ENCODE peak calls at places on chromosome 16, in six cellular contexts. D, E, U, Y, N and T are unnamed samples.

GRCh38 chr16:2275476-2276450 is 7.8 kb upstream of the RNPS1 start:
- DNase-seq in E (no peak), U (no peak), N (no peak), Y (no peak), D (no peak), T (no peak)

GRCh38 chr16:2190659-2191445 is 5.6 kb downstream of the CASKIN1 start:
- DNase-seq in U (no peak), E (no peak), D (no peak), Y (no peak), N (no peak), T (no peak)

GRCh38 chr16:68732068-68732680 is 4.9 kb upstream of the CDH1 start:
- DNase-seq in E (peak; percentile 84), D (peak; percentile 48), N (no peak), Y (no peak), U (peak; percentile 74), T (no peak)

GRCh38 chr16:88769617-88770458 is 15.2 kb downstream of the PIEZO1 start:
- DNase-seq in E (peak; percentile 82), U (peak; percentile 86), D (peak; percentile 84), N (peak; percentile 94), Y (no peak), T (no peak)

GRCh38 chr16:57823836-57824235 is 21.5 kb upstream of the KIFC3 start:
- DNase-seq in N (no peak), E (no peak), U (no peak), Y (no peak), D (no peak), T (no peak)

GRCh38 chr16:85372627-85373372 is 240.3 kb upstream of the GSE1 start:
- DNase-seq in N (peak; percentile 94), Y (no peak), U (peak; percentile 67), D (no peak), E (no peak), T (no peak)

GRCh38 chr16:57358527-57359095 is at the start of gene CCL22:
- DNase-seq in N (peak; percentile 72), Y (peak; percentile 45), U (no peak), E (no peak), D (no peak), T (no peak)

GRCh38 chr16:29737713-29738112 is 8.1 kb downstream of the C16orf54 start:
- DNase-seq in D (no peak), U (no peak), E (no peak), Y (no peak), N (no peak), T (no peak)

GRCh38 chr16:78984887-78985464 is 615.6 kb downstream of the MAF start:
- DNase-seq in E (no peak), D (peak; percentile 51), N (no peak), Y (no peak), U (peak; percentile 53), T (no peak)

GRCh38 chr16:62068747-62069146 is 32.5 kb upstream of the CDH8 start:
- DNase-seq in U (no peak), E (no peak), Y (no peak), D (no peak), N (peak; percentile 32), T (no peak)

GRCh38 chr16:53780051-53780450 is 76.1 kb downstream of the FTO start:
- DNase-seq in D (no peak), U (no peak), Y (no peak), N (no peak), E (no peak), T (no peak)

GRCh38 chr16:84925092-84925772 is 86.1 kb downstream of the ZDHHC7 start:
- DNase-seq in U (peak; percentile 48), N (peak; percentile 76), D (peak; percentile 60), Y (no peak), E (peak; percentile 75), T (no peak)

GRCh38 chr16:1713933-1714332 is 7.9 kb downstream of the MAPK8IP3 start:
- DNase-seq in U (no peak), D (no peak), Y (peak; percentile 39), E (no peak), N (no peak), T (peak; percentile 17)

GRCh38 chr16:52569701-52570100 is 22.8 kb upstream of the TOX3 start:
- DNase-seq in D (no peak), Y (no peak), U (no peak), E (no peak), N (no peak), T (no peak)

GRCh38 chr16:85704011-85704410 is 15.3 kb upstream of the GINS2 start:
- DNase-seq in Y (no peak), D (no peak), U (no peak), N (no peak), E (no peak), T (no peak)

GRCh38 chr16:88764913-88765349 is 20.1 kb downstream of the PIEZO1 start:
- DNase-seq in N (no peak), Y (no peak), D (peak; percentile 52), E (peak; percentile 87), U (peak; percentile 83), T (no peak)

GRCh38 chr16:17271687-17272086 is 199.1 kb downstream of the XYLT1 start:
- DNase-seq in E (no peak), N (no peak), D (peak; percentile 36), U (peak; percentile 46), Y (no peak), T (no peak)

GRCh38 chr16:17346774-17347569 is 123.8 kb downstream of the XYLT1 start:
- DNase-seq in U (peak; percentile 36), D (no peak), N (no peak), E (no peak), Y (peak; percentile 48), T (no peak)

GRCh38 chr16:56332464-56333079 is 92.8 kb downstream of the AMFR start:
- DNase-seq in U (peak; percentile 85), Y (no peak), E (no peak), D (peak; percentile 82), N (peak; percentile 42), T (no peak)

GRCh38 chr16:32116080-32116479 is 137.0 kb upstream of the TP53TG3D start:
- DNase-seq in Y (no peak), N (peak; percentile 21), U (peak; percentile 1), D (no peak), E (peak; percentile 23), T (no peak)

GRCh38 chr16:65698943-65699342 is 577.1 kb upstream of the CDH11 start:
- DNase-seq in U (peak; percentile 17), E (no peak), D (peak; percentile 15), N (no peak), Y (no peak), T (no peak)

GRCh38 chr16:23510154-23510914 is at the start of gene GGA2:
- DNase-seq in U (peak; percentile 91), N (peak; percentile 84), D (peak; percentile 90), E (peak; percentile 88), Y (no peak), T (no peak)

GRCh38 chr16:19589771-19590302 is 34.3 kb downstream of the VPS35L start:
- DNase-seq in D (no peak), N (no peak), U (no peak), Y (no peak), E (no peak), T (no peak)

GRCh38 chr16:70725912-70726828 is 40.3 kb upstream of the MTSS2 start:
- DNase-seq in D (peak; percentile 65), Y (no peak), E (no peak), N (no peak), U (peak; percentile 40), T (no peak)

GRCh38 chr16:8855972-8856371 is 12.8 kb downstream of the CARHSP1 start:
- DNase-seq in U (no peak), E (no peak), D (no peak), N (no peak), Y (no peak), T (no peak)

GRCh38 chr16:8853150-8853549 is 15.7 kb downstream of the CARHSP1 start:
- DNase-seq in N (no peak), Y (no peak), U (no peak), D (no peak), E (peak; percentile 20), T (no peak)

GRCh38 chr16:8854298-8854948 is 14.4 kb downstream of the CARHSP1 start:
- DNase-seq in E (peak; percentile 7), D (no peak), U (no peak), Y (no peak), N (no peak), T (no peak)

GRCh38 chr16:8853611-8854010 is 15.2 kb downstream of the CARHSP1 start:
- DNase-seq in Y (no peak), E (no peak), U (no peak), D (no peak), N (no peak), T (no peak)

GRCh38 chr16:8855051-8855786 is 13.6 kb downstream of the CARHSP1 start:
- DNase-seq in U (no peak), E (peak; percentile 36), Y (no peak), D (no peak), N (no peak), T (no peak)
- TF ChIP-seq CTCF in U (peak; percentile 9), E (no peak), Y (peak; percentile 11), D (no peak), N (peak; percentile 20), T (no peak)

DNA sequence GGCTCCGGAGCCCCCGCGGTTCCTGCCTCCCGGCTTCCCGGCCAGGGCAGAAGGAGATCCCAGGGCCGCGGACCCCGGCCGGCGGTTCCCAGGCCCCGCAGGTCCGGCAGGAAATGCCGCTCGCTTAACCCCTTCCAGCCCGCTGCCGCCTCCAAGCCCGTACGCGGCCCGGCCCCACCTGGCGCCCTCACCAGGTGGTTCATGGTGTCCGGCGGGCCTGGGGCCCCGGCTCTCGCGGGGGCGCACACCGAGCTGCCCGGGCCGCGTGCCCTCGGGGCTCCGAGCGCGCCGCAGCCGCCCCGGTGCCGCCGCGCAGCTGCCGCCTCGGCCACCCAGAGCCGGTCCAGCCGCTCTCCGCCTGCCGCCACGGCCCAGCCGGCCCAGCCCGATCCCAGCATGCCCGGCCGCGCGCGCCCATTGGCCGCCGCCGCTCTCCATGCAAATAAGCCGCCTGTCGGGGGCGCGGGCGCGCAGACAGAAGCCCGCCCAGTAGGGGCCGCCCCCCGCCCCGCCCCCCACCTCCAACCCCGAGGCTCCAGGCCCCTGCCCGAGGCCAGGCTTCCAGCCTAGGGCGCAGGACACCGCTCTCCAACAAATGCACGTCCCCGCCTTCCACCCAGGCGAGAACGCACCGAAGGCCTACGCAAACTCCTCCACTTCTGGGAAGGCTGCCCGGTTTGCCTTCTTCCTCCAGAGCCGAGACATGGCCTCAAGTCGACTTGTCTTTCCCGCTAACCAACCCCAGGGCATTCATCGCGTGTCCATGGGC is at the start of gene BCAR1:
- DNase-seq in N (peak; percentile 80), U (peak; percentile 96), Y (no peak), D (peak; percentile 96), E (peak; percentile 93), T (no peak)
- TF ChIP-seq CTCF in N (no peak), U (no peak), Y (no peak), D (no peak), E (peak; percentile 30), T (no peak)

GRCh38 chr16:27169511-27170071 is 33.7 kb upstream of the KDM8 start:
- DNase-seq in Y (peak; percentile 13), U (peak; percentile 34), E (no peak), N (peak; percentile 82), D (no peak), T (no peak)
- TF ChIP-seq CTCF in Y (no peak), U (peak; percentile 33), E (no peak), N (peak; percentile 23), D (peak; percentile 35), T (no peak)

GRCh38 chr16:72789921-72790320 is 258.0 kb downstream of the ZFHX3 start:
- DNase-seq in E (no peak), U (no peak), N (no peak), Y (no peak), D (no peak), T (no peak)
- TF ChIP-seq CTCF in E (no peak), U (no peak), N (no peak), Y (no peak), D (no peak), T (no peak)

GRCh38 chr16:67278773-67279295 is 498 bp upstream of the PLEKHG4 start:
- DNase-seq in E (peak; percentile 68), U (no peak), Y (no peak), D (no peak), N (peak; percentile 63), T (no peak)
- TF ChIP-seq CTCF in E (no peak), U (peak; percentile 21), Y (peak; percentile 41), D (peak; percentile 28), N (peak; percentile 34), T (peak; percentile 19)